ENCODE peak calls at places on chromosomes 6 and 20, in five cellular contexts. P, W, D, O and R are unnamed samples.

GRCh38 chr20:51955756-51956155 is 153.4 kb upstream of the SALL4 start:
- DNase-seq in W (no peak), O (peak; percentile 83), D (no peak), P (peak; percentile 65), R (no peak)

GRCh38 chr6:146881228-146882181 is 282.7 kb downstream of the ADGB start:
- DNase-seq in P (peak; percentile 20), D (no peak), W (no peak), O (no peak), R (no peak)

GRCh38 chr6:135129139-135129867 is 51.8 kb upstream of the MYB start:
- DNase-seq in D (no peak), W (no peak), P (no peak), O (no peak), R (no peak)

GRCh38 chr20:8306916-8307315 is 174.8 kb downstream of the PLCB1 start:
- DNase-seq in O (no peak), D (no peak), P (no peak), W (no peak), R (no peak)

GRCh38 chr20:23100021-23100753 is 14.1 kb upstream of the CD93 start:
- DNase-seq in W (peak; percentile 24), D (no peak), O (no peak), P (no peak), R (no peak)

GRCh38 chr6:4371207-4371921 is 236.0 kb upstream of the ECI2 start:
- DNase-seq in W (no peak), P (peak; percentile 92), O (peak; percentile 88), D (no peak), R (no peak)

GRCh38 chr6:20237677-20238460 is 25.6 kb upstream of the MBOAT1 start:
- DNase-seq in P (no peak), O (no peak), D (no peak), W (no peak), R (no peak)

GRCh38 chr6:123520208-123520607 is 116.5 kb downstream of the TRDN start:
- DNase-seq in W (no peak), D (no peak), O (peak; percentile 44), P (no peak), R (no peak)

GRCh38 chr20:47854687-47855212 is 69.5 kb upstream of the SULF2 start:
- DNase-seq in O (peak; percentile 56), P (peak; percentile 41), D (peak; percentile 33), W (no peak), R (peak; percentile 7)

GRCh38 chr6:11532097-11532496 is 5.5 kb upstream of the TMEM170B start:
- DNase-seq in D (no peak), W (peak; percentile 68), O (no peak), P (no peak), R (no peak)

GRCh38 chr20:6848992-6849391 is 81.5 kb downstream of the BMP2 start:
- DNase-seq in D (no peak), W (no peak), P (no peak), O (no peak), R (no peak)

GRCh38 chr6:31042801-31043200 is 32.5 kb downstream of the MUC22 start:
- DNase-seq in O (peak; percentile 45), D (peak; percentile 28), W (no peak), P (peak; percentile 50), R (no peak)

GRCh38 chr6:107132330-107132954 is 17.1 kb upstream of the BEND3 start:
- DNase-seq in D (peak; percentile 49), O (peak; percentile 20), P (no peak), W (no peak), R (no peak)

GRCh38 chr6:133504761-133505160 is 263.6 kb downstream of the EYA4 start:
- DNase-seq in D (no peak), W (no peak), O (peak; percentile 44), P (no peak), R (no peak)

GRCh38 chr6:25320459-25320858 is 41.3 kb downstream of the CARMIL1 start:
- DNase-seq in D (no peak), P (no peak), W (no peak), O (peak; percentile 78), R (no peak)

GRCh38 chr20:137668-138131 is 4.7 kb upstream of the DEFB126 start:
- DNase-seq in O (no peak), P (no peak), W (no peak), D (peak; percentile 62), R (no peak)

GRCh38 chr20:57426156-57426769 is 35.1 kb downstream of the RBM38 start:
- DNase-seq in W (no peak), P (no peak), D (no peak), O (no peak), R (no peak)

GRCh38 chr20:47262365-47263013 is 94.0 kb downstream of the ZMYND8 start:
- DNase-seq in W (no peak), P (no peak), O (no peak), D (peak; percentile 82), R (no peak)

GRCh38 chr6:44171899-44172546 is 13.4 kb downstream of the CAPN11 start:
- DNase-seq in P (no peak), D (no peak), O (no peak), W (no peak), R (no peak)

GRCh38 chr6:119533603-119534279 is 184.2 kb upstream of the MAN1A1 start:
- DNase-seq in D (no peak), W (no peak), O (peak; percentile 60), P (peak; percentile 82), R (peak; percentile 18)

GRCh38 chr6:127192911-127193503 is 73.7 kb upstream of the RNF146 start:
- DNase-seq in W (no peak), O (peak; percentile 30), P (peak; percentile 62), D (no peak), R (no peak)

GRCh38 chr6:29628419-29629281 is 4.3 kb downstream of the GABBR1 start:
- DNase-seq in P (peak; percentile 73), O (peak; percentile 69), W (peak; percentile 92), D (peak; percentile 53), R (peak; percentile 26)

GRCh38 chr6:107585815-107586435 is 96.0 kb downstream of the SOBP start:
- DNase-seq in P (no peak), O (no peak), W (no peak), D (no peak), R (no peak)

GRCh38 chr6:14633453-14633852 is 515.9 kb downstream of the CD83 start:
- DNase-seq in W (no peak), D (no peak), P (no peak), O (no peak), R (no peak)

GRCh38 chr6:161244725-161245124 is 29.1 kb downstream of the AGPAT4 start:
- DNase-seq in O (no peak), W (peak; percentile 40), D (no peak), P (no peak), R (no peak)

GRCh38 chr6:41777886-41778285 is 1.8 kb downstream of the FRS3 start:
- DNase-seq in O (no peak), D (no peak), P (no peak), W (no peak), R (no peak)

GRCh38 chr6:161750677-161751076 is 476.8 kb upstream of the AGPAT4 start:
- DNase-seq in W (no peak), O (peak; percentile 45), D (no peak), P (no peak), R (no peak)

GRCh38 chr6:105781248-105781647 is 304.9 kb upstream of the PRDM1 start:
- DNase-seq in O (no peak), W (no peak), D (no peak), P (no peak), R (no peak)

GRCh38 chr20:43138061-43138860 is 51.4 kb downstream of the PTPRT start:
- DNase-seq in O (no peak), W (no peak), P (no peak), D (no peak), R (no peak)

GRCh38 chr20:21262812-21263211 is 40.3 kb upstream of the XRN2 start:
- DNase-seq in W (no peak), D (no peak), O (no peak), P (no peak), R (no peak)

GRCh38 chr20:52349806-52350205 is 158.2 kb upstream of the ZFP64 start:
- DNase-seq in P (no peak), W (no peak), D (no peak), O (no peak), R (no peak)

GRCh38 chr20:9507544-9508239 is 6.7 kb upstream of the LAMP5 start:
- DNase-seq in P (no peak), O (no peak), D (no peak), W (no peak), R (no peak)

GRCh38 chr20:9506964-9507369 is 7.4 kb upstream of the LAMP5 start:
- DNase-seq in D (no peak), O (no peak), W (no peak), P (no peak), R (no peak)

GRCh38 chr20:9508240-9508661 is 6.1 kb upstream of the LAMP5 start:
- DNase-seq in P (no peak), D (no peak), O (no peak), W (no peak), R (no peak)

GRCh38 chr20:9510926-9511325 is 3.5 kb upstream of the LAMP5 start:
- DNase-seq in P (no peak), O (no peak), W (no peak), D (peak; percentile 76), R (no peak)

GRCh38 chr20:9508696-9509178 is 5.7 kb upstream of the LAMP5 start:
- DNase-seq in P (no peak), O (no peak), D (no peak), W (no peak), R (no peak)
- H3K27me3 ChIP-seq in P (peaks cover 61% of the 10 kb centered on the region), O (peaks cover 30% of the 10 kb centered on the region), D (no peaks in the 10 kb centered on the region), W (peaks cover 73% of the 10 kb centered on the region), R (peaks cover 59% of the 10 kb centered on the region)

DNA sequence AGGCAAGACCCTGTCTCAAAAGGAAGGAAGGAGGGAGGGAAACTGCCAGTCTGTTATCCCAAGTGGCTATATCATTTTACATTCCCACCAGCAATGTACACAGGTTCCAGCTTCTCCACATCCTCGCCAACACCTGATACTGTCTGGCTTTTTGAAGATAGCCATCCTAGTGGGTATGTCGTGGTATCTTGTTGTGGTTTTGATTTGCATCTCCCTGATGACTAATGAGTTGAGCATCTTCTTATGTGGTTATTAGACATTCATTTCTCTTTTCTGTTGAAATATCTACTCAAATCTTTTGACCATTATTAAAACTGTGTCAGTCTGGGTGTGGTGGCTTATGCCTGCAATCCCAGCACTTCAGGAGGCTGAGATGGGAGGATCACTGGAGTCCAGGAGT is 47.9 kb upstream of the ARID1B start:
- DNase-seq in O (peak; percentile 85), P (peak; percentile 68), D (peak; percentile 26), W (no peak), R (no peak)
- H3K27me3 ChIP-seq in O (no peaks in the 10 kb centered on the region), P (peaks cover 2% of the 10 kb centered on the region), D (no peaks in the 10 kb centered on the region), W (no peaks in the 10 kb centered on the region), R (no peaks in the 10 kb centered on the region)

GRCh38 chr20:62995898-62996595 is 10.7 kb downstream of the BHLHE23 start:
- DNase-seq in P (no peak), W (no peak), D (no peak), O (no peak), R (no peak)
- H3K27me3 ChIP-seq in P (peaks cover 80% of the 10 kb centered on the region), W (peaks cover 83% of the 10 kb centered on the region), D (peaks cover 95% of the 10 kb centered on the region), O (peaks cover 17% of the 10 kb centered on the region), R (peaks cover 63% of the 10 kb centered on the region)

DNA sequence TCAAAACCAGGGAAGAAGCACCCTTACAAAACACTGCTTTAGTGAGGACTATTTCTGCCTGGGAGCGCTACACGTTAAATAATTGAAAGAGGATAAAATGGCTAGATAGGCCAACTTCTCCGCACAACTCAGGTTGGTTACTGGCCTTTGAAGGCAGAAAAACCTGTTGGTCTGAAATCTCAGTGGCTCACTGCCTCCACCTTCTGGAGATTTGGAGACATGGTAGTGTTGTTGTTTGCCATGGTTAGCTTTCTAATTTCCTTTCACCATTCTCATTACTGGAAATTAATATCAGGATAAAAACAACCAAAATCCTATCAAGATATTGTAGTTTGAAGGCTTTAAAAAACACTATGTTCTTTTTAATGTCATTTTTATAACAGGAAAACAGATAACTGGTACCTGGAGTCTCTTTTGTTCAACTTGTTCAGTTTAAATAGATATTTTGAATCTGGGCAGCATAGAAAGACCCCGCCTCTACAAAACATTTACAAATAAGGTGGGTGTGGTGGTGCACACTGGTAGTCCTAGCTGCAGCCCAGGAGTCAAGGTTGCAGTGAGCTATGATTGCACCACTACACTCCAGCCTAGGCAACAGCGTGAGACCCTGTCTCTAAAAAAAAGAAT is 27.5 kb upstream of the BCLAF1 start:
- DNase-seq in D (peak; percentile 64), P (peak; percentile 69), W (no peak), O (peak; percentile 49), R (peak; percentile 48)
- H3K27me3 ChIP-seq in D (no peaks in the 10 kb centered on the region), P (peaks cover 7% of the 10 kb centered on the region), W (no peaks in the 10 kb centered on the region), O (no peaks in the 10 kb centered on the region), R (peaks cover 4% of the 10 kb centered on the region)